ENCODE peak calls at places on chromosomes 4 and X, in five cellular contexts. E is GM12878, P is SK-N-SH, T is K562, G is HepG2. J is an unnamed sample.

GRCh38 chr4:140633154-140633553 is 64.4 kb upstream of the UCP1 start:
- DNase-seq in T (no peak), G (no peak), P (no peak), E (no peak), J (no peak)

GRCh38 chr4:143667461-143667860 is 33.0 kb downstream of the FREM3 start:
- DNase-seq in G (no peak), E (no peak), P (peak), T (no peak), J (peak)

GRCh38 chrX:19257001-19257400 is 86.7 kb upstream of the PDHA1 start:
- DNase-seq in P (no peak), G (no peak), E (no peak), T (no peak), J (no peak)

GRCh38 chr4:85132117-85132516 is 165.6 kb upstream of the WDFY3 start:
- DNase-seq in G (no peak), P (no peak), T (no peak), E (no peak), J (no peak)

GRCh38 chr4:3352505-3352904 is 59.7 kb downstream of the RGS12 start:
- DNase-seq in G (no peak), E (no peak), T (no peak), P (no peak), J (no peak)

GRCh38 chr4:27357283-27357682 is 496.6 kb downstream of the STIM2 start:
- DNase-seq in T (no peak), G (no peak), E (no peak), P (no peak), J (no peak)

GRCh38 chr4:33722254-33722653 is 2522.1 kb downstream of the ARAP2 start:
- DNase-seq in G (no peak), E (no peak), P (no peak), T (no peak), J (no peak)

GRCh38 chrX:24242649-24243556 is 71.0 kb downstream of the SUPT20HL2 start:
- DNase-seq in T (no peak), E (peak), P (no peak), G (peak), J (peak)

DNA sequence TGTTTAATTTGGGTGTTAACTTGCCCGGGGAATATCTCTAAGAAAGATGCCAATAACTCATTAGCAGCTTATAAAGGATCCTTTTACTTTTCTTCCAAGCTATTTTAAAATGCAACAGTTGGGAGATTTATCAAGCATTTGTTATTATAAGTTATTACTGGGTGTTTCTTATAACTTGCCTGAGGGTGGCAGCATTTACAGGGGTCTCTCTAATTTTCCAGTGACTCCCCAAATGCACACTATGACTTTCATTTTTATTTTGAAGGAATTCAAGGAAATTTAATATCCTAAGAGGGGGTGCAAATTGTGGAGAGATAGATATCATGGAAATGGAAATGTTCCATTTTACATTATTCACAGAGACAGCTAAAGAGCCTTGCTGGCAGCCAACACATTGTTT is 138.0 kb downstream of the PDGFRA start:
- DNase-seq in G (no peak), E (no peak), P (no peak), T (no peak), J (no peak)
- TF ChIP-seq MXI1 in G (no peak), E (no peak), P (no peak), T (no peak), J (no peak)

DNA sequence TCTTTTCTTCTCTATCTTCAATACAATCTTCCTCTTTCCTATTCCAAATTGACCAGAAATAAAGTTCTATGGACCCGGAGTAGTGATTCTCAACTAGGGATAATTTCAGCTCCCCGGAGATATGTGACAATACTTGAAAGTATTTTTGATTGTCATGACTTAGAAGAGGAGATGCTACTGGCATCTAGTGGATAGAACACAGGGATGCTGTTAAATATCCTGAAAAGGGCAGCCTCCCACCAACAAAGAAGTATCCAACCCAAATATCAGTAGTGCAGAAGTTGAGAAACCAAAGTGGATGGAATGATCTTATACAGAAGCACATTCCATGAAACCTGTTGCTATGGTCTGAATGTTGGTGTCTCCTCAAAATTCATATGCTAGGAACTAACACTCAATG is 65.7 kb upstream of the NDST3 start:
- DNase-seq in E (no peak), P (no peak), T (no peak), G (no peak), J (no peak)
- TF ChIP-seq MXI1 in E (no peak), P (no peak), T (no peak), G (no peak), J (no peak)

GRCh38 chr4:93776386-93777080 is 52.0 kb upstream of the ATOH1 start:
- DNase-seq in E (no peak), P (no peak), T (no peak), G (no peak), J (peak)
- TF ChIP-seq MXI1 in E (no peak), P (no peak), T (no peak), G (no peak), J (no peak)

GRCh38 chr4:40289366-40290188 is 45.6 kb upstream of the CHRNA9 start:
- DNase-seq in G (no peak), E (no peak), T (peak), P (no peak), J (peak)
- TF ChIP-seq MXI1 in G (no peak), E (no peak), T (no peak), P (no peak), J (no peak)

DNA sequence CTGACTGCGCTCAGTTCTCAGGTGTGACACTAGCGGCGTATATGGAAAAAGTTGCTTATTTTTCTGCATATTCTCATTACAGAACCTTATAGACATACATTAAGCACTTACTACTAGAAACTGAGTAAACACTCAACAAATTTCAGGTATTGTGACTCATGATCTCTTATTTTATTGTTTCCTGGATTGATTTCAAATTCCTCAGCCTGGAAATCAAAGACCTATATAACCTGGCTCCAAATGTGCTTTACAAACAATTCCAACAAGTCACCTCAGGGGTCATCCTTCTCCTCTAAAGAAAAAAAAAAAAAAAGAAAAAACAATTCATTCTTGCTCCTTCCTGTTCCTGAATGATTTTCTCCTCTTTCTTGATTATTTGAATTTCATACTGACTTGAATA is 152.3 kb downstream of the ADAM29 start:
- DNase-seq in E (no peak), T (no peak), G (no peak), P (no peak), J (no peak)
- TF ChIP-seq MXI1 in E (no peak), T (no peak), G (no peak), P (no peak), J (no peak)

GRCh38 chr4:153507679-153508073 is 41.5 kb downstream of the TMEM131L start:
- DNase-seq in P (no peak), T (no peak), G (no peak), E (no peak), J (no peak)
- TF ChIP-seq MXI1 in P (no peak), T (no peak), G (no peak), E (no peak), J (no peak)

GRCh38 chr4:15563871-15564270 is 91.3 kb downstream of the FBXL5 start:
- DNase-seq in G (no peak), T (no peak), P (no peak), E (no peak), J (no peak)
- TF ChIP-seq MXI1 in G (no peak), T (no peak), P (no peak), E (no peak), J (no peak)